ENCODE peak calls at places on chromosomes 3 and 15, in four cellular contexts. One of them, this sample, is unnamed.
A peak's percentile ranks its signal among the peaks of the same experiment; 100 is the strongest.

GRCh38 chr3:29064085-29064484 is 216.8 kb upstream of the RBMS3 start:
- DNase-seq in epithelial cell of esophagus: no peak
- DNase-seq in lung: no peak
- DNase-seq in coronary artery: no peak
- DNase-seq in this sample: no peak

GRCh38 chr15:38252481-38253311 is at the start of gene SPRED1:
- DNase-seq in epithelial cell of esophagus: peak; percentile 60
- DNase-seq in coronary artery: peak; percentile 88
- DNase-seq in lung: peak; percentile 62
- DNase-seq in this sample: no peak

GRCh38 chr3:131729561-131729960 is 226.8 kb upstream of the MRPL3 start:
- DNase-seq in epithelial cell of esophagus: peak; percentile 13
- DNase-seq in coronary artery: no peak
- DNase-seq in lung: no peak
- DNase-seq in this sample: peak; percentile 1

GRCh38 chr3:173396191-173397041 is 1.1 kb upstream of the NLGN1 start:
- DNase-seq in coronary artery: no peak
- DNase-seq in epithelial cell of esophagus: peak; percentile 13
- DNase-seq in lung: no peak
- DNase-seq in this sample: no peak

GRCh38 chr15:38229700-38230099 is 22.9 kb upstream of the SPRED1 start:
- DNase-seq in epithelial cell of esophagus: peak; percentile 62
- DNase-seq in coronary artery: no peak
- DNase-seq in lung: no peak
- DNase-seq in this sample: no peak

GRCh38 chr3:189937302-189938255 is 183.1 kb downstream of the P3H2 start:
- DNase-seq in lung: no peak
- DNase-seq in epithelial cell of esophagus: peak; percentile 100
- DNase-seq in coronary artery: no peak
- DNase-seq in this sample: no peak

GRCh38 chr3:139534444-139534812 is 5.1 kb downstream of the RBP1 start:
- DNase-seq in coronary artery: no peak
- DNase-seq in epithelial cell of esophagus: peak; percentile 94
- DNase-seq in lung: no peak
- DNase-seq in this sample: no peak

GRCh38 chr3:94172695-94173310 is 109.9 kb downstream of the NSUN3 start:
- DNase-seq in epithelial cell of esophagus: no peak
- DNase-seq in lung: no peak
- DNase-seq in coronary artery: no peak
- DNase-seq in this sample: no peak

GRCh38 chr3:159911011-159911663 is 77.5 kb upstream of the IL12A start:
- DNase-seq in epithelial cell of esophagus: no peak
- DNase-seq in coronary artery: no peak
- DNase-seq in lung: no peak
- DNase-seq in this sample: peak; percentile 64

GRCh38 chr3:168475730-168476129 is 380.0 kb upstream of the GOLIM4 start:
- DNase-seq in epithelial cell of esophagus: no peak
- DNase-seq in coronary artery: no peak
- DNase-seq in lung: no peak
- DNase-seq in this sample: no peak

GRCh38 chr3:45567730-45568172 is 26.8 kb upstream of the LIMD1 start:
- DNase-seq in epithelial cell of esophagus: no peak
- DNase-seq in lung: no peak
- DNase-seq in coronary artery: no peak
- DNase-seq in this sample: no peak

GRCh38 chr3:88025001-88025552 is 33.7 kb downstream of the CGGBP1 start:
- DNase-seq in coronary artery: no peak
- DNase-seq in lung: no peak
- DNase-seq in epithelial cell of esophagus: no peak
- DNase-seq in this sample: no peak

GRCh38 chr3:183386651-183387050 is 41.8 kb downstream of the MCF2L2 start:
- DNase-seq in coronary artery: no peak
- DNase-seq in lung: no peak
- DNase-seq in epithelial cell of esophagus: no peak
- DNase-seq in this sample: no peak

GRCh38 chr3:8560608-8561007 is 59.0 kb downstream of the LMCD1 start:
- DNase-seq in coronary artery: no peak
- DNase-seq in lung: no peak
- DNase-seq in epithelial cell of esophagus: no peak
- DNase-seq in this sample: no peak

GRCh38 chr15:64460737-64461576 is 579 bp downstream of the ZNF609 start:
- DNase-seq in lung: peak; percentile 32
- DNase-seq in epithelial cell of esophagus: no peak
- DNase-seq in coronary artery: peak; percentile 75
- DNase-seq in this sample: no peak

GRCh38 chr3:146163584-146163983 is 2.6 kb upstream of the PLOD2 start:
- DNase-seq in coronary artery: no peak
- DNase-seq in epithelial cell of esophagus: peak; percentile 92
- DNase-seq in lung: no peak
- DNase-seq in this sample: no peak

GRCh38 chr15:41512078-41512394 is 1.6 kb downstream of the LTK start:
- DNase-seq in coronary artery: no peak
- DNase-seq in lung: no peak
- DNase-seq in epithelial cell of esophagus: no peak
- DNase-seq in this sample: no peak

GRCh38 chr15:76939715-76940114 is 8.2 kb downstream of the RCN2 start:
- DNase-seq in lung: no peak
- DNase-seq in coronary artery: no peak
- DNase-seq in epithelial cell of esophagus: peak; percentile 16
- DNase-seq in this sample: no peak

GRCh38 chr3:115275897-115276296 is 128.8 kb upstream of the ZBTB20 start:
- DNase-seq in epithelial cell of esophagus: no peak
- DNase-seq in lung: no peak
- DNase-seq in coronary artery: no peak
- DNase-seq in this sample: no peak

GRCh38 chr3:33848624-33849347 is 50.4 kb downstream of the PDCD6IP start:
- DNase-seq in coronary artery: no peak
- DNase-seq in epithelial cell of esophagus: no peak
- DNase-seq in lung: no peak
- DNase-seq in this sample: no peak

GRCh38 chr3:153096611-153097200 is 65.3 kb upstream of the RAP2B start:
- DNase-seq in epithelial cell of esophagus: peak; percentile 32
- DNase-seq in lung: no peak
- DNase-seq in coronary artery: no peak
- DNase-seq in this sample: no peak

GRCh38 chr15:56342653-56343052 is 22.6 kb upstream of the TEX9 start:
- DNase-seq in coronary artery: no peak
- DNase-seq in epithelial cell of esophagus: peak; percentile 89
- DNase-seq in lung: no peak
- DNase-seq in this sample: no peak

GRCh38 chr15:67474405-67475080 is 46.4 kb upstream of the C15orf61 start:
- DNase-seq in epithelial cell of esophagus: no peak
- DNase-seq in coronary artery: no peak
- DNase-seq in lung: no peak
- DNase-seq in this sample: no peak

GRCh38 chr15:53288542-53288941 is 470.9 kb downstream of the WDR72 start:
- DNase-seq in epithelial cell of esophagus: no peak
- DNase-seq in lung: no peak
- DNase-seq in coronary artery: no peak
- DNase-seq in this sample: no peak

GRCh38 chr3:50189989-50190388 is 1.4 kb upstream of the GNAT1 start:
- DNase-seq in coronary artery: no peak
- DNase-seq in lung: no peak
- DNase-seq in epithelial cell of esophagus: peak; percentile 41
- DNase-seq in this sample: no peak

GRCh38 chr15:80596521-80596976 is 98.6 kb upstream of the ABHD17C start:
- DNase-seq in coronary artery: peak; percentile 38
- DNase-seq in epithelial cell of esophagus: peak; percentile 61
- DNase-seq in lung: no peak
- DNase-seq in this sample: no peak

DNA sequence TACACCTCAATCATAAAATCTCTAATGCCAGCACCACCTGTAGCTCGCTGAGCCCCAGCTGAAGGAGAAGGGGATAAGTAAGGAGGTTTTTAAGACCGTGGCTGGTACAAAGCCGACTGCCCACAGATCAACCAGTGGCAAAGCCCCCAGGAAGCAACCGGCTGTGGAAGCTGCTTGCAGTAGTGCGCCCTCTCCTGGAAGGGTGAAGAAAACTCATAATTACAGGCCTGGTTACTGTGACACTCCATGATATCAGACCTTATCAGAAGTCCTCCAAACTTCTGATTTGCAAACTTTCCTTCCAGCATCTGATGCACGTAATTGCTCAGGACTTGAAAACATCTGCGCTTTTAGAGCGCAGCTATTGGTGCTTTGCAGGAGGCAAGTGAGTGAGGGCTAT is 63.1 kb upstream of the MCTP2 start:
- DNase-seq in coronary artery: no peak
- DNase-seq in lung: no peak
- DNase-seq in epithelial cell of esophagus: peak; percentile 13
- DNase-seq in this sample: no peak
- TF ChIP-seq CTCF in coronary artery: no peak
- TF ChIP-seq CTCF in lung: no peak
- TF ChIP-seq CTCF in epithelial cell of esophagus: peak; percentile 36
- TF ChIP-seq CTCF in this sample: no peak

GRCh38 chr15:25933456-25934158 is 70.5 kb upstream of the ATP10A start:
- DNase-seq in lung: peak; percentile 68
- DNase-seq in epithelial cell of esophagus: peak; percentile 79
- DNase-seq in coronary artery: peak; percentile 76
- DNase-seq in this sample: peak; percentile 93
- H3K4me3 ChIP-seq in lung: no peak overlapping the region
- H3K4me3 ChIP-seq in epithelial cell of esophagus: peak overlapping the region; percentile 20
- H3K4me3 ChIP-seq in coronary artery: peak overlapping the region; percentile 65
- H3K4me3 ChIP-seq in this sample: peak overlapping the region; percentile 42

GRCh38 chr3:113514265-113514769 is 639 bp downstream of the SPICE1 start:
- DNase-seq in coronary artery: no peak
- DNase-seq in lung: no peak
- DNase-seq in epithelial cell of esophagus: no peak
- DNase-seq in this sample: no peak

GRCh38 chr3:113521981-113522380 is 7.0 kb upstream of the SPICE1 start:
- DNase-seq in coronary artery: no peak
- DNase-seq in lung: no peak
- DNase-seq in epithelial cell of esophagus: no peak
- DNase-seq in this sample: no peak

DNA sequence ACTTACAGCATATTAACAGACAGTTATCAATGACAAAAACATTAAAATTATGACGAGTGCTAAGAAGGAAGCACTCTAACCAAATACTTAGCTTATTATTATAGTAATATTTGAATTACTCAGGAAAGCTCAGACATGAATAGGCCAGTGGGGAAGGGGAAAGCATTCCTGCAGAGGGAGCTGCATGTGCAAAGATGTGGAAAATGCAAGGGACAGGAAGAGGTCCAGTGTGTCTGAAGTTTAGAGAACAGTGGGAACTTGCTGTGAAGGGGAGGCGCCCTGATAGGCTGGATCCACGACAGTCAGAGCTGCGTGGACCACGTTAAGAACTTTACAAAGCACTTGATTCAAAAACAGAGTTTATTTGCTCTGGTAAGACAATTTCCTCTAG is 1.2 kb upstream of the SPICE1 start:
- DNase-seq in epithelial cell of esophagus: peak; percentile 35
- DNase-seq in coronary artery: no peak
- DNase-seq in lung: no peak
- DNase-seq in this sample: no peak
- TF ChIP-seq CTCF in epithelial cell of esophagus: peak; percentile 34
- TF ChIP-seq CTCF in coronary artery: no peak
- TF ChIP-seq CTCF in lung: no peak
- TF ChIP-seq CTCF in this sample: no peak

GRCh38 chr3:179391906-179392305 is 44.4 kb downstream of the MFN1 start:
- DNase-seq in coronary artery: no peak
- DNase-seq in lung: no peak
- DNase-seq in epithelial cell of esophagus: no peak
- DNase-seq in this sample: no peak
- H3K4me3 ChIP-seq in coronary artery: no peak overlapping the region
- H3K4me3 ChIP-seq in lung: no peak overlapping the region
- H3K4me3 ChIP-seq in epithelial cell of esophagus: no peak overlapping the region
- H3K4me3 ChIP-seq in this sample: no peak overlapping the region

DNA sequence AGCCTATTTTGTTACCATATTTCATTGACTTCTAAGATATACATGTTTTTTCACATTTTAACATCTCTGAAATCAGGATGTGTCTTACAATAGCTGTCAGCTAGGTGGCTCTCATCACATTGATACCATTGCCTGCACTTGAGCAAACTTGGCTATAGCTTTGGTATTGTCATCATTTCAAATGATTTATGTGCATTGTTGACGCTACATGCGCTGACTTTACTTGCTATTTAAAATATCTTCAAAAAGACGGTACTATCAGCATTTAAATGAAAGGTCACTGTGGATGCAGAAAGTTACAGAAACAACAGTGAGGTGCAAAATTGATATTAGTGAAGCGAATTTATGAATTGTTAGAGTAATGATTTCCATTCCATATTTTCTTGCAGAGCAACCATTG is 54.0 kb upstream of the ABHD2 start:
- DNase-seq in lung: no peak
- DNase-seq in epithelial cell of esophagus: peak; percentile 27
- DNase-seq in coronary artery: no peak
- DNase-seq in this sample: no peak
- TF ChIP-seq CTCF in lung: no peak
- TF ChIP-seq CTCF in epithelial cell of esophagus: peak; percentile 53
- TF ChIP-seq CTCF in coronary artery: no peak
- TF ChIP-seq CTCF in this sample: peak; percentile 15